ENCODE peak calls at places on chromosomes 13 and 19, in ten cellular contexts. R, W, X, N, A, D, C, F, V and K are unnamed samples. For H3K4me1, the result is how much of the 10 kb centered on the place peaks cover.

GRCh38 chr13:22278336-22278929 is 607.6 kb downstream of the FGF9 start:
- DNase-seq in A (no peak), R (peak), W (peak), C (peak), X (no peak), N (peak), F (peak), D (peak), V (peak), K (peak)

GRCh38 chr19:1230585-1231489 is 7.0 kb downstream of the CBARP start:
- DNase-seq in V (no peak), D (no peak), N (no peak), W (no peak), A (no peak), F (no peak), X (no peak), R (no peak), C (no peak), K (no peak)

GRCh38 chr19:50230379-50231351 is 27.2 kb downstream of the MYH14 start:
- DNase-seq in D (no peak), X (no peak), R (no peak), V (peak), A (no peak), N (no peak), F (no peak), W (no peak), C (no peak), K (peak)

GRCh38 chr13:46178821-46179220 is 3.2 kb downstream of the LCP1 start:
- DNase-seq in D (no peak), C (no peak), V (no peak), R (no peak), N (no peak), X (no peak), F (no peak), A (no peak), W (no peak), K (no peak)

GRCh38 chr13:64041296-64041695 is 2625.6 kb upstream of the PCDH20 start:
- DNase-seq in V (no peak), D (no peak), X (no peak), A (no peak), N (no peak), C (no peak), W (no peak), R (no peak), F (no peak), K (no peak)

GRCh38 chr13:18954254-18954653 is 227.4 kb downstream of the TUBA3C start:
- DNase-seq in V (no peak), A (no peak), R (no peak), C (no peak), X (no peak), D (no peak), W (no peak), F (no peak), N (no peak), K (no peak)

GRCh38 chr13:44879452-44880058 is 109.7 kb downstream of the NUFIP1 start:
- DNase-seq in X (no peak), N (no peak), D (peak), C (peak), R (no peak), A (no peak), F (peak), W (no peak), V (no peak), K (no peak)

GRCh38 chr13:48976677-48977625 is 1.2 kb downstream of the FNDC3A start:
- DNase-seq in N (no peak), V (no peak), F (no peak), C (no peak), X (no peak), A (peak), R (peak), D (peak), W (no peak), K (peak)

GRCh38 chr13:23622991-23623390 is 52.8 kb downstream of the TNFRSF19 start:
- DNase-seq in N (no peak), C (no peak), V (no peak), W (no peak), R (no peak), D (no peak), X (no peak), F (no peak), A (no peak), K (no peak)

GRCh38 chr19:1032264-1032867 is 6.0 kb downstream of the CNN2 start:
- DNase-seq in R (no peak), F (no peak), N (no peak), X (no peak), A (no peak), C (no peak), W (no peak), D (no peak), V (no peak), K (no peak)

GRCh38 chr13:112525306-112525945 is 62.5 kb downstream of the TUBGCP3 start:
- DNase-seq in C (no peak), N (no peak), X (no peak), W (no peak), D (no peak), F (peak), R (no peak), A (no peak), V (no peak), K (no peak)

GRCh38 chr13:72221276-72221962 is 354.4 kb upstream of the DACH1 start:
- DNase-seq in F (no peak), V (peak), A (no peak), R (no peak), C (peak), X (peak), W (no peak), D (peak), N (no peak), K (peak)

GRCh38 chr13:93279982-93280381 is 53.4 kb downstream of the GPC6 start:
- DNase-seq in W (no peak), R (no peak), F (no peak), N (no peak), A (no peak), V (no peak), X (no peak), C (peak), D (no peak), K (no peak)

GRCh38 chr13:111210945-111211469 is 95.9 kb downstream of the ARHGEF7 start:
- DNase-seq in R (no peak), D (no peak), W (no peak), F (no peak), A (no peak), N (no peak), X (no peak), C (no peak), V (no peak), K (no peak)

DNA sequence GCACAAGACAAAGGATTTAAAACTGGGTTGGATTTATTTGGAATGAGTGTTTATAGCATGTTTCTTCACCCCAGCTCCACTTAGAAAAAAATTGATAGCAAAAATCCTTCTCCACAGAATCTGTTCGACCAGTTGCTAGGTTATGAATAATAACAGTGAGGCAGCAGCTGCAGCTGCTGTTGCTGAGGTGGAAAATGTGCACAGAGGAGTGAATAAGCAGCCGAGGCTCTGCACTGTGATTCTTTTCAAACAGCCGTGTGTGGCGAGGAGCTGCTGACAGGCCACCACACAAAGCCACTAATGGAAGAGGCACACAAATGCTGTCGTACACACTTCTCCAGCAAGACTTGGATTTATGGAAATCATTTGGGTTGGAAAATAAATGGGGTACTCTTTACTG is 6.4 kb upstream of the RASL11A start:
- DNase-seq in A (no peak), V (no peak), N (no peak), W (no peak), F (peak), C (peak), R (no peak), X (no peak), D (no peak), K (no peak)
- TF ChIP-seq CTCF in A (no peak), V (no peak), N (no peak), W (no peak), F (no peak), C (no peak), R (no peak), X (no peak), D (no peak), K (no peak)

DNA sequence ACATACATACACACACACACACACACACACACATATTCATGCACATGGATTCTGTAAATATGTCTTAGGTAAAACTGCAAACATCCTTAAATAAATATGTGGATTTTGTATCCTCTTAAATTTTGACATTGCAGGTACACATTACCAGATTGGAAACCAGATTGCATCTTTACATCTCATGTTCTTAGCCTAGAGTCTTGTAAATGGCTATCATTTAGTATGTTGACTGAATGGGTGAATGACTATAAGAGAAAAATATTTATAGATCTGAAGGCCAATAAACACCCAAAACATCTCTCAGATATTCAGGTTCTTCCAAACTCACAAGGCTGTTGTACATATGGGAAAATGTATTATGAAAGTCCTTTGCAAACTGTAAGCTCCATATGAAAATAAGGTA is 104.3 kb downstream of the STARD13 start:
- DNase-seq in A (no peak), F (no peak), X (no peak), W (no peak), N (no peak), V (no peak), C (no peak), D (no peak), R (no peak), K (no peak)
- H3K4me1 ChIP-seq in A (under half), F (under half), X (under half), W (under half), N (under half), V (under half), C (half or more), D (under half), R (under half), K (under half)

DNA sequence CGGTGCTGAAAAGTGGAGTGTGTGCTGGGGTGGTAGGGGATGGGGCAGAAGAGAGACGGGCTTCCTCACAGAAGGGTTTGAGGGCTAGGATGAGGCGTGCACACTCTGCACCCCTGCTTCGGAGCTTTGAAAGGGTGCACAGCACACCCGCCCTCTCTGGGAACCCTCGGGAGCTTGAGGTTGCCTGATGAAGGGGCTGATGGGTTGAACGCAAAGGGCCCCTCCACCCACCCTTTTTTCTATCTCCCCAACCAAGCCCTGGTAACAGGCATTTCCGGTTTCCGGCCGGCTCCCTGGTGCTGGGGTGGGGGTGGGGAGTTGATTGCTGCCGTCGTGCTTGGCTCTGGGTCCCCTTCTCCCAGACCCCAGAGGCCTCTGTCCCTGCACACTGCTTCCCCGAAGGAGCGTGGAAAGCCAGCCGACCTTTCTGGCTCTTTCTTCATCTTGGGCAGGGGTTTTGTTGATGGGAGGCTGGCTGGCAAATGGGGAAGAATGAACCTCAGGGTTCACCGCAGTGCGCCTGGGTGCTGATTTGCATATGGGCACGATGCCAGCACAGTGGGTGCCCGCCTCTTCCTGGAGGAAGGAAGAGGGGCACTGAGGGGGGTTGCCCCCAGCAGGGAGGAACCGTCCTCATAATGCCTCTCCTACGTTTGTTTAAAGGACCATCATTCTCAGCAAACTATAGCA is 29.0 kb downstream of the VAV1 start:
- DNase-seq in R (peak), F (no peak), C (peak), D (peak), A (peak), N (peak), V (peak), W (peak), X (peak), K (peak)
- TF ChIP-seq POLR2A in R (no peak), F (no peak), C (peak), D (peak), A (no peak), N (no peak), V (no peak), W (no peak), X (peak), K (no peak)

GRCh38 chr19:55809381-55810058 is 22.3 kb downstream of the NLRP11 start:
- DNase-seq in A (peak), R (peak), N (no peak), D (peak), F (peak), W (no peak), X (peak), V (peak), C (peak), K (peak)
- TF ChIP-seq CTCF in A (no peak), R (no peak), N (no peak), D (peak), F (peak), W (no peak), X (peak), V (peak), C (peak), K (peak)